ENCODE peak calls at places on chromosome 5, in nine cellular contexts. T is ovary; G is effector memory CD4-positive, alpha-beta T cell; P is IMR-90; B is WERI-Rb-1; W is uterus; K is CD8-positive, alpha-beta T cell; J is substantia nigra; R is SK-N-SH. D is an unnamed sample.

GRCh38 chr5:172906436-172906835 is 52.8 kb upstream of the RPL26L1 start:
- DNase-seq in T (peak; percentile 17), G (no peak), P (peak; percentile 80), B (no peak), W (peak; percentile 66), K (no peak), J (no peak), R (no peak), D (no peak)

GRCh38 chr5:155046591-155046990 is 33.0 kb downstream of the KIF4B start:
- DNase-seq in T (no peak), G (no peak), P (no peak), B (no peak), W (no peak), K (no peak), J (no peak), R (no peak), D (no peak)

GRCh38 chr5:97163790-97164285 is 19.2 kb downstream of the RIOK2 start:
- DNase-seq in T (no peak), G (no peak), P (no peak), B (no peak), W (no peak), K (no peak), J (no peak), R (no peak), D (no peak)

GRCh38 chr5:178624626-178625546 is 2.0 kb downstream of the CLK4 start:
- DNase-seq in T (no peak), G (no peak), P (peak; percentile 21), B (no peak), W (no peak), K (no peak), J (no peak), R (no peak), D (no peak)

GRCh38 chr5:16933337-16933736 is 2.8 kb downstream of the MYO10 start:
- DNase-seq in T (no peak), G (no peak), P (no peak), B (no peak), W (no peak), K (no peak), J (no peak), R (no peak), D (no peak)

GRCh38 chr5:88954511-88954910 is 71.5 kb upstream of the MEF2C start:
- DNase-seq in T (no peak), G (no peak), P (no peak), B (no peak), W (no peak), K (no peak), J (no peak), R (no peak), D (no peak)

GRCh38 chr5:103569313-103570060 is 6.9 kb upstream of the NUDT12 start:
- DNase-seq in T (no peak), G (no peak), P (peak; percentile 6), B (no peak), W (no peak), K (no peak), J (no peak), R (no peak), D (no peak)

GRCh38 chr5:55232985-55233928 is at the start of gene CCNO:
- DNase-seq in T (peak; percentile 61), G (peak; percentile 26), P (peak; percentile 66), B (peak; percentile 75), W (peak; percentile 37), K (peak; percentile 43), J (peak; percentile 15), R (peak; percentile 81), D (peak; percentile 90)

GRCh38 chr5:28603869-28604268 is 1565.5 kb upstream of the CDH9 start:
- DNase-seq in T (no peak), G (no peak), P (no peak), B (no peak), W (no peak), K (no peak), J (no peak), R (no peak), D (peak; percentile 4)

GRCh38 chr5:68114641-68115040 is 100.9 kb upstream of the PIK3R1 start:
- DNase-seq in T (no peak), G (no peak), P (peak; percentile 84), B (no peak), W (no peak), K (no peak), J (no peak), R (no peak), D (peak; percentile 16)

GRCh38 chr5:125326114-125326513 is 579.7 kb upstream of the ZNF608 start:
- DNase-seq in T (no peak), G (no peak), P (peak; percentile 88), B (peak; percentile 27), W (peak; percentile 35), K (no peak), J (no peak), R (peak; percentile 47), D (peak; percentile 82)

GRCh38 chr5:38258319-38259061 is at the start of gene EGFLAM:
- DNase-seq in T (peak; percentile 66), G (no peak), P (no peak), B (peak; percentile 91), W (no peak), K (no peak), J (no peak), R (peak; percentile 83), D (peak; percentile 17)

GRCh38 chr5:57468481-57469165 is 14.0 kb downstream of the ACTBL2 start:
- DNase-seq in T (no peak), G (no peak), P (peak; percentile 85), B (no peak), W (no peak), K (no peak), J (no peak), R (no peak), D (peak; percentile 55)

GRCh38 chr5:30197662-30198061 is 995.8 kb upstream of the CDH6 start:
- DNase-seq in T (no peak), G (no peak), P (no peak), B (peak; percentile 53), W (no peak), K (no peak), J (no peak), R (no peak), D (no peak)

GRCh38 chr5:8576178-8576577 is 707.2 kb downstream of the MTRR start:
- DNase-seq in T (no peak), G (no peak), P (no peak), B (no peak), W (no peak), K (no peak), J (no peak), R (no peak), D (no peak)

GRCh38 chr5:63085551-63085950 is 506.9 kb downstream of the LRRC70 start:
- DNase-seq in T (no peak), G (no peak), P (no peak), B (no peak), W (no peak), K (no peak), J (no peak), R (peak; percentile 11), D (no peak)

GRCh38 chr5:134559672-134560071 is 34.2 kb downstream of the JADE2 start:
- DNase-seq in T (no peak), G (no peak), P (no peak), B (no peak), W (no peak), K (no peak), J (no peak), R (no peak), D (no peak)
- H3K27ac ChIP-seq in T (no peak overlapping the region), G (peak overlapping the region; percentile 9), P (no peak overlapping the region), B (no peak overlapping the region), W (no peak overlapping the region), K (no peak overlapping the region), J (no peak overlapping the region), R (no peak overlapping the region), D (peak overlapping the region; percentile 2)

GRCh38 chr5:95778713-95779426 is 43.7 kb downstream of the GLRX start:
- DNase-seq in T (no peak), G (no peak), P (no peak), B (no peak), W (no peak), K (no peak), J (no peak), R (no peak), D (no peak)
- H3K27ac ChIP-seq in T (peak overlapping the region; percentile 20), G (no peak overlapping the region), P (peak overlapping the region; percentile 71), B (no peak overlapping the region), W (no peak overlapping the region), K (no peak overlapping the region), J (peak overlapping the region; percentile 55), R (no peak overlapping the region), D (no peak overlapping the region)

GRCh38 chr5:122126711-122127385 is 2.5 kb upstream of the ZNF474 start:
- DNase-seq in T (peak; percentile 18), G (no peak), P (peak; percentile 30), B (no peak), W (no peak), K (no peak), J (peak; percentile 2), R (no peak), D (no peak)

GRCh38 chr5:122129332-122129731 is at the start of gene ZNF474:
- DNase-seq in T (peak; percentile 19), G (no peak), P (peak; percentile 98), B (no peak), W (peak; percentile 26), K (no peak), J (peak; percentile 1), R (no peak), D (peak; percentile 86)

GRCh38 chr5:122124766-122125165 is 4.6 kb upstream of the ZNF474 start:
- DNase-seq in T (no peak), G (no peak), P (no peak), B (no peak), W (no peak), K (no peak), J (no peak), R (no peak), D (no peak)

GRCh38 chr5:122126177-122126701 is 3.1 kb upstream of the ZNF474 start:
- DNase-seq in T (no peak), G (no peak), P (peak; percentile 83), B (no peak), W (no peak), K (no peak), J (no peak), R (no peak), D (no peak)

DNA sequence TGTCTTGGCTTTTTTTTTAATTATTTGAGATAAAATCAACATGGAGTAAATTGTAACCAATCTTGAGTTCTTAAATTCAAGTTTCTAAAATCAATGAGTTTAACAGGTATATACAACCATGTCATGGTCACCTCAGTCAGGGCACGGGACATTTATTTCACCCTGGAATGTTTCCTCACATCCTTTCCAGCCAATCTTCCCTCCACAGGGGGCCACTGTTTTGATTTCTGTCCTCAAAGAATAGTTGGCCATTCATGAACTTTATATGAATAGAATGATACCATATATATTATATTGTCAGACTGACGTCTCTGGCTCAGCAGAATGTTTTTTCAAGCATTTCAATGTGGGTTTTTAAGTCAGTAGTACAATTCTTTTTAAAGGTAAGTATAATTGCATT is 806 bp downstream of the ZNF474 start:
- DNase-seq in T (no peak), G (no peak), P (no peak), B (no peak), W (no peak), K (no peak), J (no peak), R (no peak), D (no peak)
- H3K27ac ChIP-seq in T (no peak overlapping the region), G (no peak overlapping the region), P (no peak overlapping the region), B (no peak overlapping the region), W (no peak overlapping the region), K (no peak overlapping the region), J (no peak overlapping the region), R (peak overlapping the region; percentile 94), D (no peak overlapping the region)

DNA sequence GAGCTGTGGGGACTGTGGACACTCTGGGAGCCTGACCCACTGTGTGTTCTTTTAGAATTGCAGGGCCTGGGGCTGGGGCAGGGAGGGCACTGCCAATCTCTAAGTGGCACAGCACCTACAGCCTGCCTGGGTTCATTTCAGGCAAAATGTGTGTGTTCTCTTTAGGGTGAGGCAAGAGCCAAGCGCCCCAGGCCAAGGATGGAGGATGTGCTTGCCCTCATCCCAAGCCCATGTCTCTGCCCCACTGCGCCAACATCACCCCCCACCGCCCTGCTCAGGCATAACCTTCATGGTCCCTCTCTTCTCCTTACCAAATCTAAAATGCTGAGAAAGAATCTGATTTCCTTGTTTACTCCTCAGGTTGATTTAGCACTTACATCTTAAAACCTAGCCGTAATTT is 304.4 kb downstream of the RAB3C start:
- DNase-seq in T (no peak), G (no peak), P (no peak), B (no peak), W (no peak), K (no peak), J (no peak), R (no peak), D (no peak)
- H3K27ac ChIP-seq in T (peak overlapping the region; percentile 41), G (no peak overlapping the region), P (no peak overlapping the region), B (no peak overlapping the region), W (no peak overlapping the region), K (no peak overlapping the region), J (no peak overlapping the region), R (no peak overlapping the region), D (no peak overlapping the region)